ENCODE peak calls at places on chromosomes 4 and X, in seven cellular contexts. K is upper lobe of left lung, W is right lobe of liver, N is transverse colon, T is breast epithelium, D is GM12878, B is uterus. G is an unnamed sample.
A peak's percentile ranks its signal among the peaks of the same experiment; 100 is the strongest.

GRCh38 chr4:125323547-125324100 is 8.9 kb downstream of the FAT4 start:
- DNase-seq in D (no peak), B (no peak), N (no peak), T (no peak), W (no peak), K (no peak), G (no peak)

GRCh38 chrX:153476628-153477027 is 6.3 kb upstream of the HAUS7 start:
- DNase-seq in D (no peak), T (no peak), W (no peak), N (no peak), K (no peak), B (peak; percentile 65), G (no peak)

GRCh38 chr4:61556277-61556676 is 356.2 kb downstream of the ADGRL3 start:
- DNase-seq in B (no peak), D (no peak), W (no peak), N (peak; percentile 19), K (no peak), T (no peak), G (no peak)

GRCh38 chr4:175971393-175972179 is 94.1 kb upstream of the WDR17 start:
- DNase-seq in T (no peak), W (no peak), N (no peak), B (no peak), K (no peak), D (no peak), G (no peak)

GRCh38 chr4:186345184-186345583 is 79.2 kb downstream of the F11 start:
- DNase-seq in N (no peak), D (no peak), K (no peak), T (no peak), W (no peak), B (no peak), G (no peak)

GRCh38 chrX:103488332-103488731 is 31.0 kb downstream of the RAB40A start:
- DNase-seq in K (no peak), B (no peak), D (no peak), N (no peak), T (no peak), W (no peak), G (no peak)

GRCh38 chrX:11172413-11172812 is 61.3 kb downstream of the HCCS start:
- DNase-seq in K (no peak), W (no peak), N (no peak), T (no peak), B (no peak), D (no peak), G (no peak)

GRCh38 chrX:38312436-38312835 is 14.9 kb downstream of the RPGR start:
- DNase-seq in K (no peak), W (no peak), D (no peak), B (no peak), T (no peak), N (no peak), G (no peak)

GRCh38 chr4:72471816-72472215 is 97.2 kb downstream of the ADAMTS3 start:
- DNase-seq in T (no peak), N (no peak), K (no peak), B (no peak), W (no peak), D (no peak), G (no peak)

GRCh38 chr4:127782025-127782274 is 172 bp upstream of the HSPA4L start:
- DNase-seq in N (peak; percentile 87), K (peak; percentile 96), W (peak; percentile 94), D (peak; percentile 44), B (peak; percentile 62), T (peak; percentile 72), G (peak; percentile 55)

GRCh38 chrX:1027133-1027532 is 185.3 kb downstream of the CRLF2 start:
- DNase-seq in W (no peak), D (peak; percentile 46), N (no peak), K (no peak), T (no peak), B (no peak), G (no peak)

GRCh38 chr4:158578476-158578875 is 56.8 kb downstream of the RXFP1 start:
- DNase-seq in W (no peak), N (no peak), T (no peak), B (no peak), D (no peak), K (no peak), G (no peak)

GRCh38 chrX:20454117-20454516 is 187.4 kb upstream of the RPS6KA3 start:
- DNase-seq in N (no peak), W (no peak), D (no peak), B (no peak), T (no peak), K (no peak), G (no peak)

GRCh38 chrX:38664285-38664684 is 102.9 kb downstream of the TSPAN7 start:
- DNase-seq in W (no peak), T (no peak), B (no peak), D (no peak), N (no peak), K (no peak), G (no peak)

GRCh38 chrX:28586891-28587635 is at the start of gene IL1RAPL1:
- DNase-seq in B (no peak), W (no peak), T (no peak), K (no peak), D (no peak), N (no peak), G (no peak)

DNA sequence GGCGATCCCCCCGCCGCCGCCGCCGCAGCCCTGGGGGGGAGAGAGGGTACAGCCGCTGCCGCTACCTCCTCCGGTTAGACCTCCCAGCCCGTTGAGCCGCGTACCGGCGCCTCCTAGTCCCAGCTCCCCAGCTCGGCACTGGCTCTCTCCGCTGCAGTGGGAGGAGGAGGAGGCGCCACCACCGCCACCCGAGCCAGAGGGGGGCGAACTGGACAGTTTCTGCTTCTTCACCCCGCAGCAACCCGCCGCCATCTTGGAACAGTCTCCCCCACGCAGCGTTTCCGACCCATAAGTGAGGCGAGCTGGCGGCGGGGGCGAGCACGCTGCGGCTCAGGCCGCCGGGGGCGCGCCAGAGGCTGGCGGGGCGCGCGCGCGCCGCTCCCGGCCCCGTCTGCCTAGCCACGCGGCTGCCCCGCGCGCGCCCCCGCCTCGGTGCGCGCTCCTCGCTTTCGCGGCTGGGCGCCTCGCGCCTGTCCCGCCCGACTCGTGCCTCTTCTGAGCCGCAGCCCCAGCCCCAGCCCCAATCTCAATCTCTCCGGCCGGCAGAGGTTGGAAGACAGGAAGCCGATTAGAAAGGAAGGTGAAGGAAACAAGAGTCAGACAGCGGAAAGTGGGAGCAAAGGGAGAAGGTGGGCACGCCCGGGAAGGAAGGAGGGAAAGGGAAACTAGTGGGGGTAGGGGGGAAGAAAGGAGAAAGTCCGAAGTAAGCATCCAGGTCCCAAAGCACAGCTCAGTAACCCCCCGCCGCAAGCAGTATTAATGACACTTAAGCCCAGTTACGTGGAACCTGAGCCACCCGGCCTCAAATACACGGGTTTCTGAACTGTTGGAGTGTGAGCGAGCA is at the start of gene AMMECR1:
- DNase-seq in N (peak; percentile 79), B (peak; percentile 78), D (no peak), T (peak; percentile 64), W (peak; percentile 83), K (peak; percentile 96), G (peak; percentile 44)
- TF ChIP-seq POLR2A in N (peak; percentile 58), B (peak; percentile 71), D (peak; percentile 91), T (no peak), W (peak; percentile 80), K (peak; percentile 58), G (peak; percentile 46)

DNA sequence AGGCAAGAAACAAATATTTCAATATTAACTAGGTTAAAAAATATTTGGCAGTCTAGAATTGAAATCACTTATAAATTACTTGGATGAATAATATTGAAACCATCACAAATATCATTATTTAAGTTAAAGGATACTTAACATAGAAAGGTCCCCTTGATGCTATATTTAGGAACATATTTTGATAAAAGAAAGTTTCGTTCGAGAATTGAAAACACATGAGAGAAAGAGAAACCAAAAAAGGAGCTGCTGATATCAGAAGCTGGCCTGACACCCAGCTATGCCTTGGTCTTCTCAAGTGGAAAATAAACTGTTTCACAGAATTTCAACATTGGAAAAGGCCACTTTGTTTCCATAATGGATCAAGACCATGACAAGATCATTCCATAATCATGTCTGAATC is 762.4 kb downstream of the DMD start:
- DNase-seq in W (no peak), B (no peak), N (no peak), K (no peak), T (no peak), D (peak; percentile 23), G (no peak)
- H3K27ac ChIP-seq in W (no peak overlapping the region), B (no peak overlapping the region), N (no peak overlapping the region), K (no peak overlapping the region), T (no peak overlapping the region), D (peak overlapping the region; percentile 33), G (no peak overlapping the region)

DNA sequence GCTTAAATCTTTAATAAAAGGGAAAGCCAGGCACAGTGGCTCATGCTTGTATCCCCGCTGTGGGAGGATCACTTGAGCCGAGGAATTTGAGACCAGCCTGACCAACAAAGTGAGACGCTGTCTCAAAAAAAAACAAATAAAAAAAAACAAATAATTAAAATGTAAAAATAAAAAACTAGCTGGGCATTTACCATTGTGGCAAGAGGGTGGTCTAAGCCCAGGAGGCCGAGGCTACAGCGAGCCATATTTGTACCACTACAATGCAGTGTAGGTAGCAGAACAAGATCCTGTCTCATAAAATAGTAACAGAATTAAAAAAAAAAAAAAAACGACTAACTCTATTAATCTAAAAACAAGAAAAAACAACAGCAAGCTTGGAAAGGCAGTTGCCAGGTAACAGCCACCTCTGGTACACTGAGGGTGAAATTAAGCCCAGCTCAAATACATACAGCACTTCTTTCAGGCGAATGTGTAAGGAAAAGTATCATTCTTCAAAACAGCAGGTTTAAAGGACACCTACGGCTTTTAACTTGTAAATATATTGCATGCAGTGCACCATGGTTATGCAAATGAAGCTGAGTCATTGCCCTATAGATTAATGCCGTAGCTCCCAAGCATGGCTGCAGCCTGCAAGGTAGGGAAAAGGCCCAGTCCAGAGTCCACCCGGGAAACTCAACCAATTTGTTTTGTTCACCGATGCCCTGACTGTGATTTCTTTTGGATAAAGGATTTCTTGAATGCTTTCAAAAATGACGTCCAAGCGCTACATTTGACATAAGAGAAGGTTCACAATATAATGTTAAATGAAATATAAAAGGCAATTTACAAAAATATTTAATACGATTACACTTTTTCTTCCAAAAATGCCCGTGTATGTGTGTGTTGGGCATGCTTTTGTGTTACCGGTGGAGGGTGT is 14.5 kb upstream of the TXLNG start:
- DNase-seq in T (no peak), N (peak; percentile 63), D (no peak), B (no peak), K (no peak), W (no peak), G (no peak)
- TF ChIP-seq POLR2A in T (no peak), N (peak; percentile 42), D (peak; percentile 49), B (no peak), K (no peak), W (no peak), G (no peak)

DNA sequence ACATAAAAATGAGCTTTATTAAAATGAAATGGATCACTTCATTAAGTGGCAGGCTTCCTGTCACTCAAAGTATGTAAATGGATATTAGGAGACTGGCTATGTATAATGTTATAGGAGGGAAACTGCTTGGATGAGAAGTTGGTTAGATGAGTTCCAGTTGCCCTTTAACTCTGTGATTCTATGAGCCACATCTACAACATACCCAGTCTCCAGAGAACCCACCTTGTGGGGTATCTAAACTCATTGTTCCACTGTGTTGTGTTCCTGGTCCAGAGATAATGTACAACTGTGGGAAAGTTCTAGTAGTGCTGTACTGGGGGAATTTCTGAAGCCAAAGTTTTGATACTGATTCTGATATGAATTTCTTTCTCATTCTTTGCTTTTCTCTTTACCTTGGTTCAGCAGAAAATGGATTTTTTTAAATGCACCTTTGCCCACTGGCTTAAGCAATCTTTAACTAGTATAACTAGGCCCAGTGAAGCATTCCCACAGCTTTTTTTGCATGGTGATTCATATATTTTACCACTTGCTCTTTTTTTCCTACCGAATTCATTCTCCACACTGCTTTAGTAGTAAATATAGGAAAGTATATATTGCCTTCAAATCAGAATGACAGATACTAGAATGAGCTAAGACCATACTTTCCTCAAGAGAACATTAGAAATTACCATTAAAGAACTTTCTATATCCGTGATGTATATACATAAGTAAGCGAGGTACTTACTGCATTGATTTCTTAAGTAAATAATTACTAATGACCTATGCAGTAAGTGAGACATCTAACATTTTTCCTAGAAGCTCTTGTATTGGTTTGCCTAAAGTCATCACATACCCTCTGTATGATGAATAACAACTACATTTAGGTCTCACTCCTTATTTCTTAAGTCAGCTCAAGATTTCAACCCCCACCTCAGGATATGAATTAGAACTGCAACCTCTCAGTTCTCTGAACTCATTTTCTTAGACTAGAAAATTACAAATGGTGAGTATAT is 44.0 kb downstream of the SLC4A4 start:
- DNase-seq in B (no peak), T (no peak), N (no peak), K (no peak), W (no peak), D (no peak), G (no peak)
- H3K27ac ChIP-seq in B (no peak overlapping the region), T (no peak overlapping the region), N (no peak overlapping the region), K (no peak overlapping the region), W (peak overlapping the region; percentile 26), D (no peak overlapping the region), G (no peak overlapping the region)